ENCODE peak calls at places on chromosomes 2 and 18, in five cellular contexts. M is hepatocyte, P is small intestine, A is GM12864, L is stomach. K is an unnamed sample.

GRCh38 chr2:234911271-234911670 is 40.5 kb upstream of the SH3BP4 start:
- DNase-seq in M (no peak), P (no peak), A (no peak), L (no peak), K (no peak)

GRCh38 chr2:239275037-239275685 is 125.7 kb downstream of the HDAC4 start:
- DNase-seq in M (peak; percentile 67), P (peak; percentile 67), A (no peak), L (peak; percentile 69), K (no peak)

GRCh38 chr2:215002500-215002899 is 135.9 kb downstream of the ABCA12 start:
- DNase-seq in M (peak; percentile 81), P (peak; percentile 11), A (no peak), L (no peak), K (peak; percentile 18)

GRCh38 chr2:155145758-155146229 is 447.3 kb downstream of the KCNJ3 start:
- DNase-seq in M (no peak), P (no peak), A (peak; percentile 93), L (no peak), K (peak; percentile 81)

GRCh38 chr2:144518744-144519596 is 949 bp downstream of the ZEB2 start:
- DNase-seq in M (no peak), P (no peak), A (peak; percentile 27), L (no peak), K (peak; percentile 41)

GRCh38 chr2:15588329-15588919 is 3.2 kb upstream of the DDX1 start:
- DNase-seq in M (peak; percentile 71), P (peak; percentile 57), A (no peak), L (peak; percentile 61), K (peak; percentile 50)

GRCh38 chr2:192288290-192288689 is 93.6 kb upstream of the TMEFF2 start:
- DNase-seq in M (peak; percentile 28), P (peak; percentile 74), A (no peak), L (no peak), K (no peak)

GRCh38 chr2:159146930-159147666 is 139.4 kb downstream of the WDSUB1 start:
- DNase-seq in M (no peak), P (peak; percentile 89), A (no peak), L (peak; percentile 67), K (no peak)

GRCh38 chr18:75548353-75548752 is 120.8 kb upstream of the SMIM21 start:
- DNase-seq in M (peak; percentile 38), P (no peak), A (no peak), L (no peak), K (peak; percentile 35)

GRCh38 chr2:131045925-131046579 is 47.2 kb downstream of the FAM168B start:
- DNase-seq in M (no peak), P (no peak), A (no peak), L (peak; percentile 13), K (no peak)

GRCh38 chr2:33810046-33810835 is 211.1 kb upstream of the FAM98A start:
- DNase-seq in M (peak; percentile 14), P (no peak), A (no peak), L (no peak), K (no peak)

GRCh38 chr2:20415511-20415918 is 31.4 kb upstream of the RHOB start:
- DNase-seq in M (no peak), P (no peak), A (no peak), L (no peak), K (no peak)

GRCh38 chr2:165450141-165450540 is 19.4 kb upstream of the CSRNP3 start:
- DNase-seq in M (no peak), P (no peak), A (no peak), L (no peak), K (no peak)

GRCh38 chr2:99809259-99809900 is 319.6 kb upstream of the REV1 start:
- DNase-seq in M (no peak), P (no peak), A (no peak), L (no peak), K (no peak)

GRCh38 chr2:164620873-164621760 is at the start of gene GRB14:
- DNase-seq in M (peak; percentile 81), P (peak; percentile 32), A (no peak), L (peak; percentile 45), K (peak; percentile 80)

GRCh38 chr2:42129947-42130346 is 39.2 kb upstream of the EML4 start:
- DNase-seq in M (no peak), P (no peak), A (no peak), L (no peak), K (no peak)

GRCh38 chr2:233350708-233351107 is 3.6 kb upstream of the DGKD start:
- DNase-seq in M (peak; percentile 82), P (peak; percentile 92), A (no peak), L (no peak), K (no peak)

GRCh38 chr2:180705551-180705950 is 274.9 kb upstream of the UBE2E3 start:
- DNase-seq in M (no peak), P (no peak), A (no peak), L (no peak), K (no peak)

GRCh38 chr2:129253461-129253812 is 726.0 kb upstream of the RAB6C start:
- DNase-seq in M (peak; percentile 45), P (peak; percentile 5), A (no peak), L (peak; percentile 49), K (no peak)

GRCh38 chr2:146004470-146004869 is 1484.6 kb upstream of the ZEB2 start:
- DNase-seq in M (no peak), P (no peak), A (no peak), L (no peak), K (no peak)

GRCh38 chr2:11822746-11823411 is 76.4 kb downstream of the LPIN1 start:
- DNase-seq in M (peak; percentile 38), P (peak; percentile 42), A (no peak), L (peak; percentile 70), K (no peak)

GRCh38 chr2:164835302-164835701 is 6.3 kb downstream of the COBLL1 start:
- DNase-seq in M (no peak), P (no peak), A (no peak), L (no peak), K (no peak)

GRCh38 chr18:27404855-27405254 is 219.7 kb upstream of the CHST9 start:
- DNase-seq in M (no peak), P (no peak), A (no peak), L (no peak), K (no peak)

GRCh38 chr2:217919781-217920351 is 82.9 kb downstream of the TNS1 start:
- DNase-seq in M (no peak), P (no peak), A (no peak), L (no peak), K (no peak)

GRCh38 chr2:199460808-199461454 is 3.2 kb upstream of the SATB2 start:
- DNase-seq in M (no peak), P (no peak), A (no peak), L (no peak), K (no peak)
- H3K4me3 ChIP-seq in M (no peak overlapping the region), P (no peak overlapping the region), A (no peak overlapping the region), L (no peak overlapping the region), K (no peak overlapping the region)

GRCh38 chr2:24454258-24454657 is 36.8 kb upstream of the NCOA1 start:
- DNase-seq in M (no peak), P (no peak), A (no peak), L (no peak), K (no peak)
- H3K4me3 ChIP-seq in M (no peak overlapping the region), P (no peak overlapping the region), A (no peak overlapping the region), L (peak overlapping the region; percentile 26), K (no peak overlapping the region)

DNA sequence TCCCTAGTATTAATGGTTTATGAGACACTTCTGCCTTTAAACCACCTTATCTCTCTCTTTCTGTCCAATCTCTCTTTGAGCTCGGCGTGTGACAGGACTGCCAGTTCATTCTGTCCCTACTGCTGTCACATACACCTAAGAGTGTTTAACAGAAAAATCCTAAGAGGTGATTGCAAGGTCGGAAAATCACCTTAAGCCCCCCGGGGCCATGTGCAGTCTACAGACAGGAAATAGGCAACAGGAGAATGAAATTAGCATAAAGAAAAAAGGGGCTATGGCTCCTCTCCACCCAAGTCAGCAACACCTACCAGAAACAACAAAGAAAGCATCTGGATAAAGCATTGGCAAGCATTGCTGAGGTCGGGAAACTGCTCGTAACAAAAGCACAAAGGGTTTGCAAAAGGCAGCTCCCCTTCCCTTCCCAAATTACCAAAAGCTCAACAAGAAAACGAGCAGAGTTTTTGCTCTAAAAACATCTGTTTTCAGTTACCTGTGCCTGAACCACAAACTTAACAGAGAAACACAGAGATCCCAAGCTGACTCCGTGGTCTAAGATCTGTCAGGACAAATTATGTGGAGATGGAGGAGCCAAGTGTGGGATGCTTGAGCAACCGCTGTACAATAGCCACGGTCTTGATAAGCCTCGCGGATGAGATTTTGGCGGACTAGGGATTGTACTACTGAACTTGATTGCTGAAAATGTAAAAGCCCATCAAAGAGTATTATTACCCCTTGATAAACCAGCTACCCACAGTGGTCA is 30.4 kb downstream of the ANKRD44 start:
- DNase-seq in M (peak; percentile 19), P (no peak), A (no peak), L (no peak), K (no peak)
- H3K4me3 ChIP-seq in M (no peak overlapping the region), P (no peak overlapping the region), A (no peak overlapping the region), L (no peak overlapping the region), K (no peak overlapping the region)

DNA sequence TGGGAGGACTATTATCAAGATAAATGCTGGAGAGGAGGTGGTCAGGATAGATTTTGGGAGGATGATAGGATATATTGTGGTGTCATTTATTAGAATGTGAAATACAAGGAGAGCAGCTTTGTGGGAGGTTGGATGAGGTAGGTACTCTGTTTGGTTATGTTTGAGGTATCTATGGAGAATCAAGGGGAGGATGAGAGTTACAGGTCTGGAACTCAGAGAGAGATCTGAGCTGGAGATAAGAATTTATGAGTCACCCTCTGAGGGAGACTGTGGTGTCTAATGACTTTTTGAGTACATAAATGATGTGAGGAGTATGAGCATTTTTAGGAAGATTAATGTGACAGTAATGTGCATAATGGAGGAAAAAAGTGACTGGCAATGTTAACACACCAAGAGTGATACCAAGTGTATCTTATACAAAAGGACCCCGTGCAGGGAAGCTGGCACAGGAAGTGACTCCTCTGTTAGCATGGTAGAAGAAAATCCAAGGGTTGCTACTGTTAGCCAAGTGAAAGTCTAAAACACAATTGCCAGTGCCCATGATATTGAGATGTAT is 48.2 kb downstream of the CRIM1 start:
- DNase-seq in M (no peak), P (no peak), A (no peak), L (no peak), K (no peak)
- H3K4me3 ChIP-seq in M (no peak overlapping the region), P (no peak overlapping the region), A (no peak overlapping the region), L (no peak overlapping the region), K (no peak overlapping the region)

GRCh38 chr18:9015689-9016088 is 86.8 kb upstream of the NDUFV2 start:
- DNase-seq in M (no peak), P (no peak), A (no peak), L (no peak), K (no peak)

GRCh38 chr18:9017170-9017899 is 85.2 kb upstream of the NDUFV2 start:
- DNase-seq in M (peak; percentile 76), P (peak; percentile 10), A (peak; percentile 31), L (peak; percentile 62), K (peak; percentile 66)

GRCh38 chr18:9019135-9019534 is 83.4 kb upstream of the NDUFV2 start:
- DNase-seq in M (no peak), P (no peak), A (no peak), L (no peak), K (no peak)

GRCh38 chr18:9016819-9017169 is 85.7 kb upstream of the NDUFV2 start:
- DNase-seq in M (no peak), P (no peak), A (no peak), L (no peak), K (no peak)

GRCh38 chr18:9017900-9018217 is 84.6 kb upstream of the NDUFV2 start:
- DNase-seq in M (no peak), P (no peak), A (no peak), L (no peak), K (no peak)
- H3K4me3 ChIP-seq in M (no peak overlapping the region), P (no peak overlapping the region), A (peak overlapping the region; percentile 38), L (no peak overlapping the region), K (peak overlapping the region; percentile 55)

GRCh38 chr2:236117861-236118269 is 50.3 kb downstream of the GBX2 start:
- DNase-seq in M (peak; percentile 18), P (no peak), A (no peak), L (no peak), K (no peak)
- H3K4me3 ChIP-seq in M (no peak overlapping the region), P (no peak overlapping the region), A (no peak overlapping the region), L (no peak overlapping the region), K (no peak overlapping the region)